ENCODE peak calls at places on chromosome 4, in six cellular contexts. I is hepatocyte, T is mammary epithelial cell, H is fibroblast of lung, W is PC-3, U is SK-N-SH. S is an unnamed sample.

GRCh38 chr4:10529891-10530786 is 72.9 kb upstream of the ZNF518B start:
- DNase-seq in T (peak; percentile 10), U (no peak), W (no peak), H (peak; percentile 4), I (no peak), S (no peak)

GRCh38 chr4:21811576-21811975 is 137.0 kb downstream of the KCNIP4 start:
- DNase-seq in I (no peak), U (no peak), W (peak; percentile 22), H (no peak), T (no peak), S (no peak)

GRCh38 chr4:124044867-124045266 is 648.3 kb downstream of the SPRY1 start:
- DNase-seq in H (no peak), I (no peak), U (no peak), T (no peak), W (no peak), S (peak; percentile 8)

GRCh38 chr4:89868999-89869589 is 25.6 kb upstream of the MMRN1 start:
- DNase-seq in U (no peak), T (no peak), H (peak; percentile 43), I (no peak), W (peak; percentile 32), S (no peak)

GRCh38 chr4:1229117-1229849 is 19.6 kb downstream of the CTBP1 start:
- DNase-seq in W (no peak), T (no peak), H (no peak), U (no peak), I (no peak), S (no peak)

GRCh38 chr4:55722132-55722531 is 86.0 kb upstream of the NMU start:
- DNase-seq in W (no peak), U (no peak), T (no peak), I (no peak), H (no peak), S (no peak)

GRCh38 chr4:88881227-88881569 is 175.8 kb downstream of the FAM13A start:
- DNase-seq in H (no peak), W (no peak), I (no peak), T (no peak), U (no peak), S (no peak)

GRCh38 chr4:18390655-18391369 is 369.3 kb upstream of the LCORL start:
- DNase-seq in T (peak; percentile 6), H (peak; percentile 0), I (no peak), U (no peak), W (no peak), S (no peak)

GRCh38 chr4:40204507-40205258 is 7.9 kb downstream of the RHOH start:
- DNase-seq in W (no peak), T (no peak), H (no peak), U (no peak), I (no peak), S (no peak)

GRCh38 chr4:52244773-52245360 is 193.8 kb downstream of the SPATA18 start:
- DNase-seq in I (no peak), W (peak; percentile 39), H (no peak), U (peak; percentile 32), T (no peak), S (no peak)

GRCh38 chr4:6277935-6278800 is 8.5 kb downstream of the WFS1 start:
- DNase-seq in H (no peak), U (no peak), T (no peak), I (no peak), W (no peak), S (no peak)

GRCh38 chr4:173556398-173557131 is 26.5 kb upstream of the HAND2 start:
- DNase-seq in T (no peak), W (no peak), I (no peak), U (no peak), H (no peak), S (no peak)

GRCh38 chr4:185726931-185727330 is 85.1 kb downstream of the SORBS2 start:
- DNase-seq in T (no peak), U (no peak), I (no peak), W (no peak), H (peak; percentile 22), S (no peak)

GRCh38 chr4:632926-633325 is 7.6 kb downstream of the PDE6B start:
- DNase-seq in T (no peak), U (no peak), H (no peak), W (no peak), I (no peak), S (no peak)

GRCh38 chr4:5710962-5711478 is at the start of gene EVC:
- DNase-seq in T (peak; percentile 58), U (peak; percentile 90), W (peak; percentile 70), I (peak; percentile 82), H (peak; percentile 81), S (peak; percentile 85)

GRCh38 chr4:55157559-55158277 is 32.3 kb upstream of the KDR start:
- DNase-seq in U (no peak), W (no peak), T (no peak), I (no peak), H (no peak), S (no peak)

GRCh38 chr4:7842384-7843279 is 97.0 kb downstream of the AFAP1 start:
- DNase-seq in T (peak; percentile 92), H (peak; percentile 99), U (no peak), W (peak; percentile 92), I (peak; percentile 65), S (no peak)

GRCh38 chr4:83561381-83561780 is 25.5 kb downstream of the GPAT3 start:
- DNase-seq in T (peak; percentile 90), U (no peak), H (peak; percentile 63), W (peak; percentile 75), I (no peak), S (no peak)

GRCh38 chr4:122152699-122153328 is 683 bp downstream of the BLTP1 start:
- DNase-seq in T (peak; percentile 32), U (peak; percentile 63), W (peak; percentile 8), H (peak; percentile 33), I (peak; percentile 59), S (peak; percentile 58)

GRCh38 chr4:105677689-105678088 is 30.8 kb downstream of the INTS12 start:
- DNase-seq in T (no peak), H (no peak), W (peak; percentile 75), U (no peak), I (no peak), S (no peak)

GRCh38 chr4:155073852-155074251 is 134.6 kb upstream of the NPY2R start:
- DNase-seq in I (no peak), H (no peak), W (no peak), T (no peak), U (no peak), S (no peak)

GRCh38 chr4:10045481-10045880 is 24.2 kb upstream of the SLC2A9 start:
- DNase-seq in H (no peak), W (peak; percentile 6), I (peak; percentile 36), U (no peak), T (peak; percentile 67), S (no peak)

GRCh38 chr4:114146947-114147618 is 167.6 kb upstream of the ARSJ start:
- DNase-seq in U (no peak), W (no peak), H (no peak), T (no peak), I (no peak), S (no peak)

GRCh38 chr4:22094217-22094616 is 145.6 kb upstream of the KCNIP4 start:
- DNase-seq in H (no peak), W (no peak), T (no peak), I (no peak), U (no peak), S (no peak)

GRCh38 chr4:74906771-74907170 is 26.1 kb upstream of the PARM1 start:
- DNase-seq in U (no peak), W (no peak), T (no peak), I (no peak), H (no peak), S (no peak)

GRCh38 chr4:156242390-156242789 is 288.7 kb upstream of the CTSO start:
- DNase-seq in U (no peak), W (no peak), H (no peak), T (no peak), I (no peak), S (no peak)

GRCh38 chr4:526971-527460 is 28.0 kb downstream of the PIGG start:
- DNase-seq in H (no peak), U (no peak), T (no peak), W (no peak), I (no peak), S (no peak)

GRCh38 chr4:158208931-158209640 is 1.2 kb upstream of the TMEM144 start:
- DNase-seq in H (no peak), T (no peak), W (no peak), U (no peak), I (no peak), S (no peak)

GRCh38 chr4:89708903-89709361 is 128.0 kb downstream of the SNCA start:
- DNase-seq in T (no peak), W (no peak), I (peak; percentile 10), H (peak; percentile 42), U (no peak), S (no peak)

GRCh38 chr4:5365071-5366008 is 314.1 kb downstream of the STK32B start:
- DNase-seq in W (peak; percentile 97), H (no peak), I (peak; percentile 75), U (no peak), T (peak; percentile 99), S (no peak)

DNA sequence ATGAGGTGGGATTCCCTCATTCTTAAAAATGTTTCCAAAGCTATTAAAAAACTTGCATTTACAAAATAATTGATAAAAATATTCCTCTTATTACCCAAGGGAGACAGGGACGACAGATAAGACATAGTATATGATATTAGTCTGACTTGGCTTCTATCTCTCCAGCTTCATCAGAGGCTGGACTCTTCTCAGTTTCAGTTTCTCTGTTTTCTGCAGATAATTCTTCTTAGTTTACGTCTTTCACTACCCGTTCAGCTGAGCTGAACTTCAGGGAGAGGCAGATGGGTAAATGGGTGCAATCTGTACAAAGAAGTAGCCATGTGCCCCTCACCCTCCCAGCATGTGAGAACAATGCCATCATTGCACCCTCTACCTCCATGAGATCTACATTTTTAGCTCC is 214.0 kb upstream of the SLIT2 start:
- DNase-seq in T (no peak), H (no peak), I (no peak), W (no peak), U (no peak), S (no peak)
- H2AFZ ChIP-seq in T (no peak overlapping the region), H (peak overlapping the region; percentile 95), I (no peak overlapping the region), W (no peak overlapping the region), U (no peak overlapping the region), S (no peak overlapping the region)

GRCh38 chr4:70530997-70531396 is 12.6 kb downstream of the AMTN start:
- DNase-seq in T (no peak), H (no peak), U (no peak), W (no peak), I (no peak), S (no peak)

GRCh38 chr4:70533211-70533610 is 14.8 kb downstream of the AMTN start:
- DNase-seq in I (no peak), W (no peak), U (no peak), T (no peak), H (no peak), S (no peak)

GRCh38 chr4:70533791-70534190 is 15.4 kb downstream of the AMTN start:
- DNase-seq in T (no peak), W (no peak), H (no peak), U (no peak), I (no peak), S (no peak)

GRCh38 chr4:70531981-70532380 is 13.6 kb downstream of the AMTN start:
- DNase-seq in I (no peak), W (peak; percentile 39), H (no peak), U (peak; percentile 2), T (no peak), S (no peak)
- TF ChIP-seq CTCF in I (no peak), W (peak; percentile 48), H (no peak), U (peak; percentile 29), T (peak; percentile 27), S (peak; percentile 20)

GRCh38 chr4:119750771-119751170 is 122.2 kb upstream of the PDE5A start:
- DNase-seq in W (no peak), I (no peak), U (no peak), T (peak; percentile 4), H (no peak), S (no peak)
- H2AFZ ChIP-seq in W (no peak overlapping the region), I (no peak overlapping the region), U (no peak overlapping the region), T (no peak overlapping the region), H (peak overlapping the region; percentile 16), S (peak overlapping the region; percentile 30)

GRCh38 chr4:169351860-169352259 is 81.1 kb upstream of the SH3RF1 start:
- DNase-seq in U (no peak), T (no peak), H (peak; percentile 90), W (no peak), I (no peak), S (peak; percentile 50)
- TF ChIP-seq CTCF in U (no peak), T (no peak), H (no peak), W (no peak), I (no peak), S (no peak)

S was measured in neural progenitor cell.